ENCODE peak calls at places on chromosomes 13 and 19, in five cellular contexts. Q, Z, U, H and X are unnamed samples.

GRCh38 chr19:16760990-16761389 is 41.3 kb downstream of the NWD1 start:
- DNase-seq in Z (no peak), U (no peak), H (no peak), Q (no peak), X (no peak)

GRCh38 chr19:17743874-17744273 is 7.4 kb upstream of the FCHO1 start:
- DNase-seq in Z (peak; percentile 39), H (peak; percentile 37), Q (no peak), U (no peak), X (no peak)

GRCh38 chr19:4357921-4358326 is 14.6 kb downstream of the MPND start:
- DNase-seq in U (no peak), H (no peak), Z (no peak), Q (no peak), X (no peak)

GRCh38 chr19:51688665-51689571 is 4.2 kb upstream of the SPACA6 start:
- DNase-seq in H (peak; percentile 98), U (peak; percentile 81), Z (peak; percentile 96), Q (peak; percentile 54), X (peak; percentile 77)

GRCh38 chr19:39518975-39519374 is 4.0 kb downstream of the SELENOV start:
- DNase-seq in U (no peak), H (no peak), Q (no peak), Z (no peak), X (no peak)

GRCh38 chr13:44014501-44014900 is 134.8 kb downstream of the LACC1 start:
- DNase-seq in Q (no peak), H (no peak), U (no peak), Z (no peak), X (no peak)

GRCh38 chr19:38773469-38774177 is at the start of gene LGALS7:
- DNase-seq in H (no peak), Z (no peak), U (no peak), Q (no peak), X (no peak)

GRCh38 chr13:61765940-61766666 is 350.5 kb upstream of the PCDH20 start:
- DNase-seq in Z (no peak), H (no peak), Q (no peak), U (no peak), X (no peak)

GRCh38 chr19:17681505-17682125 is 6.5 kb downstream of the UNC13A start:
- DNase-seq in U (peak; percentile 78), Q (peak; percentile 70), H (peak; percentile 49), Z (peak; percentile 60), X (peak; percentile 89)

GRCh38 chr19:5828661-5829566 is 10.6 kb downstream of the FUT6 start:
- DNase-seq in U (peak; percentile 67), Z (peak; percentile 4), H (peak; percentile 36), Q (peak; percentile 79), X (peak; percentile 92)

GRCh38 chr13:49220035-49220855 is at the start of gene MLNR:
- DNase-seq in Z (no peak), U (peak; percentile 64), Q (peak; percentile 72), H (no peak), X (peak; percentile 63)

GRCh38 chr19:907183-907853 is 5.7 kb downstream of the R3HDM4 start:
- DNase-seq in U (no peak), H (no peak), Z (no peak), Q (peak; percentile 71), X (no peak)

GRCh38 chr13:47251771-47252170 is 354.9 kb upstream of the HTR2A start:
- DNase-seq in H (no peak), U (no peak), Q (no peak), Z (peak; percentile 57), X (no peak)

GRCh38 chr19:58154287-58154678 is 3.7 kb upstream of the ZNF329 start:
- DNase-seq in U (peak; percentile 13), Q (peak; percentile 24), H (peak; percentile 64), Z (peak; percentile 54), X (no peak)

GRCh38 chr13:102183509-102184182 is 218.2 kb downstream of the FGF14 start:
- DNase-seq in Z (no peak), Q (no peak), H (peak; percentile 17), U (no peak), X (no peak)

GRCh38 chr13:114222461-114222968 is 12.2 kb upstream of the CDC16 start:
- DNase-seq in U (no peak), Q (peak; percentile 51), Z (peak; percentile 67), H (peak; percentile 72), X (no peak)

DNA sequence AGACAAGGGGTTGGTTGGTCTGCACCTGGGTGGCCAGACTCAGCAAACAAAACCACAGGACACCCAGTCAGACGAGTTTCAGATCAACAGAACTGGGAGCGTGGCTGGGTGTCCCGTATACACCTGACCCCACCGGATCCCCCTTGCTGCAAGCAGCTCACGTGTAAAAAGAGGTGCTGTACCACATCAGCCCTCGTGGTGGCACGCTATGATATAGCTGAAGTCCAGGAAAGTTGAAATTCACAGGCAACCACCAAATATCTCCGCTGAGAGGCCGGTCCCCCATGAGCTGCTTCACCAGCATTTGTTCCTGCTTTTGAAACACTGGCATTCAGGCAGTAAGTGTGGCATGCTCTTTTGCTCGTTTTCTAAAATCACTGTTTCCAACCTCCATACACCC is 92.3 kb downstream of the TUBA3C start:
- DNase-seq in Z (no peak), U (no peak), H (no peak), Q (no peak), X (no peak)
- TF ChIP-seq CTCF in Z (no peak), U (no peak), H (no peak), Q (no peak), X (no peak)

DNA sequence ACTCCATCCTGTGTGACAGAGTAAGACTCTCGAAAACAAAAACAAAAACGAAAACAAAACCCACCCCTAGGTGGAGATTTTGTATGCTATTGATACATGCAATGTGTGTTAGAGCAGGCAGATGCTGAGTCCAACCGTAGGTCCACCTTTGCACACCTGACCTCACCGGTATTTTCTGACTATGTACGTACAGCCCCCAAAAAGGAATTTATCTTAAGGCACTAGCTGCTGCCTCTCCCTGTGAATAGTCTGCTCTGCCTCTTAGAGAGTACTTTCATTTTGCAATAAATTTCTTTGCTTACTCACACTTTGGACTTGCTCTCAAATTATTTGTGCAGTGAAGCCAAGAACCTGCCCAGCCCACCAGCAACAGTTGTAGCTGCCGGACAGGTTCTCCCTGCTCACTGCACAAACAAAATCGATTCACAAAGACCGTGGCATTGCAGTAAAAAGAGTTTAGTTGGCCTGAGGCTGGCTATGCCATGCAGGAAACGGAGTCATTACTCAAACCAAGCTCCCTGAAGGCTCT is 8.2 kb upstream of the ZNF77 start:
- DNase-seq in Z (peak; percentile 55), U (no peak), H (peak; percentile 33), Q (no peak), X (no peak)
- TF ChIP-seq CTCF in Z (peak; percentile 33), U (no peak), H (no peak), Q (no peak), X (no peak)

DNA sequence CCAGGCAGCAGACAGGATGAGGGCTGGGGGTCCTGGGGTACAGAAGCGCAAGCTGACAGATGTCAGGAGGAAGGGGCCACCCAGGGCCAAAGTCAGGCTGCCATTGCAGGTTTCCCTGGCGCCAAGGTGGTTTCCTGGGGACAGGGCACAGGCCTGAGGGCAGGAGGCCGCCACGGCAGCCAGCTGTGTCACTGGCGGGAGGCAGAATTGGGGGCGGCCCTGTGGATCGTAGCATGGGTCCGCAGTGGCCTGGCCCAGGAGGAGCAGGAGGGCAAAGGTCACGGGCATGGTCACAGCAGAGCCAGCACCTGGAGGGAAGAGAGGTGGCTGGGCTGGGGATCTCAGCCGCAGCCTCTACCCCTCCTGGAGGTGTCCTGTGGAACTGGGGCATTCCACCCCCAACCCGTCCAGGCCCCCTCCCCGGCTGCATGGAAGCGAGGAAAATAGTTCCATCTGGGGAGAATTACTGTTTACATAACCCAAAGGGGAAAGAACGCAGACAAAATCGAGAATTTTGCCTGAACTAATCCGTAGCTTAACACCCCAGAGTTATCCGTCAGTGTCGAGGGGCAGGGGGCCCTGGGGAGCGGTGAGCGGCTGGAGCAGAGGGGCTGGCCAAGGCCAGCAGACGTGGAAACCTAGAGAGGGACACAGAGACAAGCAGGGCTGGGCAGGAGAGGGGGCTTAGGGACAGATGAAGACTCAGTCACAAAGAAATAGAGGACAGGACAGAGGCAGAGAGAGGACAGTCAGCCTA is 1.9 kb downstream of the NTN5 start:
- DNase-seq in U (no peak), Q (no peak), H (no peak), Z (no peak), X (peak; percentile 36)
- TF ChIP-seq CTCF in U (no peak), Q (no peak), H (no peak), Z (no peak), X (no peak)

GRCh38 chr19:11780431-11781020 is 13.7 kb downstream of the ZNF441 start:
- DNase-seq in H (no peak), Q (no peak), Z (no peak), U (no peak), X (no peak)

GRCh38 chr19:11783767-11784166 is 14.6 kb upstream of the ZNF491 start:
- DNase-seq in Z (no peak), U (no peak), Q (no peak), H (no peak), X (no peak)

GRCh38 chr19:11784356-11784755 is 14.0 kb upstream of the ZNF491 start:
- DNase-seq in Z (no peak), U (no peak), H (no peak), Q (no peak), X (no peak)

DNA sequence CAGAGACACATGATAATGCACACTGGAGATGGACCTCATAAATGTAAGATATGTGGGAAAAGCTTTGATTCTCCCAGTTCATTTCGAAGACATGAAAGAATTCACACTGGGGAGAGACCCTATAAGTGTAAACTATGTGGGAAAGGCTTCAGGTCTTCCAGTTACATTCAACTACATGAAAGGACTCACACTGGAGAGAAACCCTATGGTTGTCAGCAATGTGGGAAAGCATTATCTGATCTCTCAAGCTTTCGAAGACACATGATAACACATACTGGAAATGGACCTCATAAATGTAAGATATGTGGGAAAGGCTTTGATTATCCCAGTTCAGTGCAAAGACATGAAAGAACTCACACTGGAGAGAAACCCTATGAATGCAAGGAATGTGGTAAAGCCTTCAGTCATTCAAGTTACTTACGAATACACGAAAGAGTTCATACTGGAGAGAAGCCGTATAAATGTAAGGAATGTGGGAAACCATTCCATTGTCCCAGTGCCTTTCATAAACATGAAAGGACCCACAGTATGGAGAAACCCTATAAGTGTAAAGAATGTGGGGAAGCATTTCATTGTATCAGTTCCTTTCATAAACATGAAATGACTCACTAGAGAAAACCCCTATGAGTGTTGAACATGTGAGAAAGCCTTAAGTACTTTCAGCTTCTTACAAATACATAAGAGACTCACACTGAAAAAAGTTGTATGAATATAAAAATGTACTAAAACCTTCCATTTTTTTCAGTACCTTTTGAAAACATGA is 14.7 kb downstream of the ZNF441 start:
- DNase-seq in H (no peak), Z (no peak), U (no peak), Q (no peak), X (no peak)
- TF ChIP-seq CTCF in H (no peak), Z (no peak), U (no peak), Q (no peak), X (no peak)

GRCh38 chr19:15424692-15425272 is 6.0 kb upstream of the AKAP8L start:
- DNase-seq in Q (no peak), U (no peak), H (no peak), Z (no peak), X (no peak)
- TF ChIP-seq CTCF in Q (no peak), U (no peak), H (no peak), Z (no peak), X (no peak)